ENCODE peak calls at places on chromosomes 6 and 20, in four cellular contexts. J is psoas muscle; Z is CD4-positive, alpha-beta memory T cell; C is endodermal cell. V is an unnamed sample. For H3K4me1, the result is how much of the 10 kb centered on the place peaks cover.

GRCh38 chr20:31587545-31588389 is 17.3 kb upstream of the ID1 start:
- DNase-seq in C (peak), J (peak), Z (no peak), V (no peak)

GRCh38 chr6:106739387-106739786 is 110.0 kb downstream of the QRSL1 start:
- DNase-seq in C (no peak), J (peak), Z (no peak), V (peak)

GRCh38 chr20:584375-585301 is 25.5 kb downstream of the TCF15 start:
- DNase-seq in C (no peak), J (no peak), Z (no peak), V (no peak)

GRCh38 chr6:109187399-109188114 is 92.2 kb downstream of the CEP57L1 start:
- DNase-seq in Z (peak), C (peak), J (no peak), V (no peak)

GRCh38 chr6:14066782-14067406 is 50.7 kb upstream of the CD83 start:
- DNase-seq in J (no peak), C (peak), Z (peak), V (no peak)

GRCh38 chr20:25319241-25320034 is 71.2 kb downstream of the ABHD12 start:
- DNase-seq in Z (no peak), J (no peak), C (no peak), V (no peak)

GRCh38 chr6:22828179-22829062 is 259.1 kb downstream of the HDGFL1 start:
- DNase-seq in Z (no peak), J (no peak), C (peak), V (no peak)

GRCh38 chr6:116764961-116765841 is at the start of gene FAM162B:
- DNase-seq in J (peak), Z (no peak), C (peak), V (peak)

GRCh38 chr20:47230811-47231256 is 125.7 kb downstream of the ZMYND8 start:
- DNase-seq in C (no peak), Z (no peak), J (no peak), V (no peak)

GRCh38 chr20:53678990-53679596 is 85.5 kb upstream of the ZNF217 start:
- DNase-seq in J (no peak), Z (no peak), C (no peak), V (no peak)

GRCh38 chr6:167760979-167761793 is 65.5 kb upstream of the AFDN start:
- DNase-seq in J (no peak), Z (no peak), C (peak), V (no peak)

GRCh38 chr20:52379723-52380336 is 188.3 kb upstream of the ZFP64 start:
- DNase-seq in C (peak), Z (peak), J (peak), V (no peak)

GRCh38 chr20:44579313-44580090 is 2.9 kb upstream of the PKIG start:
- DNase-seq in J (no peak), Z (no peak), C (no peak), V (no peak)

DNA sequence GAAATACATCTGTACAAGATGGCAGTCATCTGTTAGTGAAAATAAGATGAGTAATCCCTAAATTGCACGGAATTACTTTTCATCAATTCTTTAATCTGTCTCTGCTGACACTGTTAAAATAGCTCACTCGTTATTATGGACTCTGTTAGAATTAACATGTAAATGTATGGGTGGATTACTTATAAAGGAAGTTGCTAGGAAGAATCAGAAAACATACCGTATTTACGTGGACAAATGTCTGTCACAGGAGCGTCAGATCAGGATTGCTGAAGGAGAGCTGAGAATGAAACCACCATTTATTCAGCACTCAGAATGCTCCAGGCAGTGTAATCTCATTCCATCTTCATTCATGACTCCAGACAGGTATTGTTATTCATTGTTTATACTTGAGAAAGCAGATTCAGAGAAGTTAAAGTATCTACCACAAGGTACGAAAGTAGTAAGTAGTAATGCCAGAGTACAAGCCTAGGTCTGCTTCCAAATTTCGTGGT is 1.3 kb upstream of the LCA5 start:
- DNase-seq in J (no peak), C (no peak), Z (no peak), V (no peak)
- H3K4me3 ChIP-seq in J (peak), C (peak), Z (no peak), V (peak)

GRCh38 chr6:42120895-42121865 is 21.2 kb downstream of the C6orf132 start:
- DNase-seq in Z (no peak), J (no peak), C (no peak), V (no peak)
- H3K4me1 ChIP-seq in Z (under half), J (under half), C (under half), V (under half)

GRCh38 chr20:59250293-59250692 is 50.1 kb upstream of the EDN3 start:
- DNase-seq in J (no peak), C (no peak), Z (no peak), V (no peak)

GRCh38 chr20:59258103-59258705 is 42.2 kb upstream of the EDN3 start:
- DNase-seq in C (no peak), Z (peak), J (no peak), V (no peak)

GRCh38 chr20:59253325-59253724 is 47.1 kb upstream of the EDN3 start:
- DNase-seq in C (no peak), J (no peak), Z (peak), V (no peak)

GRCh38 chr20:59255256-59255655 is 45.2 kb upstream of the EDN3 start:
- DNase-seq in Z (no peak), C (no peak), J (no peak), V (no peak)

DNA sequence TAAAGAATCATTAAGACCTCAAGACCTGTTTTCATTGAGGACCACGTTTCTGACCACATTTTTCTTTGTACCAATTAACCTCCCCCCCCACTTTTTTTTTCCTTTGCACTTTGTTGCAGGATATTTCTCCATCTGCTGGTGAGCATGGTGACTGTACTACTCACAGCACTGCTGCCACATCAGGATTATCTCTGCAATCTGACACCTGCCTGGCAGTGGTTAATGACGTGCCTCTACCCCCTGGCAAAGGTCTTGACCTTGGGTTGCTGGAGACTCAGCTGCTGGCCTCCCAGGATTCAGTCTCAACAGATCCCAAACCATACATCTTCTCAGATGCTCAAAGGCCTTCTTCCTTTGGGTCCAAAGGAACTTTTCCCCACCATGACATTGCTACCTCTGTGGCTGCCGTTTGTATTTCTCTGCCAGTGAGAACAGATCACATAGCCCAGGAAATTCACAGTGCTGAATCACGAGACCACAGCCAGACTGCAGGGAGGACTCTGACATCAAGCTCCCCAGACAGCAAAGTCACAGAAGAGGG is 46.6 kb upstream of the EDN3 start:
- DNase-seq in J (no peak), C (no peak), Z (peak), V (no peak)
- H3K4me3 ChIP-seq in J (no peak), C (no peak), Z (no peak), V (no peak)

DNA sequence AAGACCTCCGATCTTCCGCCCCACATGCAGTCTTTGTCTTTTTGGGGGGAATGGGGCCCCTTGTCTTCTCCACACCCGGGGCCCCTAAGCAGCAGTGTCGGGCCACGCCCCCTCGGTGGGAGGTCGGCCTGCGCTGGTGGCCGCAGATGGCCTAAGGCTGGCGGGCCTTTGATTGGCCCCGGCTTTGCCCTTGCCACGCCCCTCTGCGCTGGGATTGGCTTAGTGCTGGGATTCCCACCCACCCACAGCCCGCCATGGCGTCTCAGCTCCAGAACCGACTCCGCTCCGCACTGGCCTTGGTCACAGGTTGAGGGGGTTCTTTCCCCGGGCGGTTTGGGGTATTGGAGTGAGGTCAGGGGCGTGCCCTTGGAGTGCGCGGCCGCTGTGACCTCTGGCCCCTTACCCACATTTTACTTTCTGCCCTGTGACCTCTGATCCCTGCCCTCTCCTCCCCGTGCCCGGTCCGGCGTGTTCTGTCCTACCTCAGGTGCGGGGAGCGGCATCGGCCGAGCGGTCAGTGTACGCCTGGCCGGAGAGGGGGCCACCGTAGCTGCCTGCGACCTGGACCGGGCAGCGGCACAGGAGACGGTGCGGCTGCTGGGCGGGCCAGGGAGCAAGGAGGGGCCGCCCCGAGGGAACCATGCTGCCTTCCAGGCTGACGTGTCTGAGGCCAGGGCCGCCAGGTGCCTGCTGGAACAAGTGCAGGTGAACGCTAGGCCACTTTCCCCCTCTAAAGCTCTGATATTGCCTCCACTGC is at the start of gene HSD17B8:
- DNase-seq in Z (peak), C (peak), J (peak), V (peak)
- H3K4me1 ChIP-seq in Z (half or more), C (under half), J (under half), V (under half)

GRCh38 chr20:7940341-7940740 is at the start of gene HAO1:
- DNase-seq in Z (no peak), C (no peak), J (no peak), V (no peak)
- H3K4me3 ChIP-seq in Z (no peak), C (no peak), J (no peak), V (no peak)

GRCh38 chr20:62361799-62362589 is 5.1 kb downstream of the LAMA5 start:
- DNase-seq in C (peak), J (peak), Z (no peak), V (peak)
- H3K4me1 ChIP-seq in C (under half), J (half or more), Z (under half), V (half or more)

V was measured in RWPE2.